ENCODE peak calls at places on chromosomes 2 and 18, in eight cellular contexts. D is GM03348; L is stimulated activated CD8-positive, alpha-beta memory T cell treated with anti-CD3 and anti-CD28 coated beads, Interleukin-7, amount 100 ng/mL, for 24 hours; T is HCT116; M is activated CD4-positive, alpha-beta T cell treated with anti-CD3 and anti-CD28 coated beads, Interleukin-2, amount 10 ng/mL, durations not matched to agents 7 days and 5 days; A is OCI-LY7; Q is HEK293T; I is NCI-H1417 treated with DMSO at 0.1 percent for 48 hours. S is an unnamed sample.
A peak's percentile ranks its signal among the peaks of the same experiment; 100 is the strongest.

GRCh38 chr2:157246212-157247067 is 11.1 kb upstream of the GALNT5 start:
- DNase-seq in M (no peak), I (no peak), Q (no peak), T (peak; percentile 58), A (no peak), D (peak; percentile 72), L (no peak), S (no peak)

GRCh38 chr2:191935247-191935646 is 88.4 kb upstream of the CAVIN2 start:
- DNase-seq in M (no peak), L (no peak), D (no peak), Q (peak; percentile 10), A (no peak), I (no peak), T (no peak), S (peak; percentile 30)

GRCh38 chr18:78797499-78797898 is 182.1 kb upstream of the SALL3 start:
- DNase-seq in L (no peak), A (no peak), D (no peak), T (no peak), I (no peak), Q (no peak), M (no peak), S (no peak)

GRCh38 chr18:42437646-42438045 is 482.6 kb downstream of the PIK3C3 start:
- DNase-seq in L (no peak), D (no peak), A (no peak), I (no peak), M (no peak), Q (no peak), T (no peak), S (no peak)

GRCh38 chr2:164882276-164882675 is 40.7 kb upstream of the COBLL1 start:
- DNase-seq in T (no peak), Q (no peak), L (no peak), D (no peak), I (no peak), M (no peak), A (no peak), S (no peak)

GRCh38 chr2:192073878-192074277 is 120.9 kb downstream of the TMEFF2 start:
- DNase-seq in A (no peak), M (no peak), D (no peak), L (no peak), I (no peak), Q (no peak), T (no peak), S (no peak)

GRCh38 chr2:96143231-96143847 is 1.9 kb downstream of the DUSP2 start:
- DNase-seq in D (no peak), I (no peak), T (no peak), A (peak; percentile 34), L (no peak), Q (no peak), M (no peak), S (no peak)

GRCh38 chr2:9707008-9707407 is 76.2 kb upstream of the YWHAQ start:
- DNase-seq in M (no peak), A (no peak), D (no peak), I (no peak), L (no peak), Q (no peak), T (no peak), S (no peak)

GRCh38 chr2:10271946-10272345 is 30.8 kb upstream of the HPCAL1 start:
- DNase-seq in I (no peak), A (no peak), T (no peak), D (no peak), L (no peak), M (no peak), Q (no peak), S (no peak)

GRCh38 chr2:101003278-101003775 is 1.2 kb downstream of the RPL31 start:
- DNase-seq in D (no peak), T (no peak), A (peak; percentile 11), L (no peak), Q (no peak), M (no peak), I (no peak), S (no peak)

GRCh38 chr2:58054264-58054663 is 7.7 kb downstream of the VRK2 start:
- DNase-seq in L (no peak), M (no peak), Q (no peak), A (no peak), I (no peak), D (peak; percentile 55), T (no peak), S (no peak)

GRCh38 chr2:165655653-165656052 is 138.4 kb downstream of the GALNT3 start:
- DNase-seq in M (no peak), Q (no peak), D (no peak), L (no peak), T (no peak), I (no peak), A (no peak), S (no peak)

GRCh38 chr2:226835796-226836547 is at the start of gene RHBDD1:
- DNase-seq in I (peak; percentile 56), T (peak; percentile 87), M (peak; percentile 95), L (peak; percentile 81), Q (peak; percentile 92), A (peak; percentile 96), D (peak; percentile 99), S (peak; percentile 97)

GRCh38 chr2:157857881-157858280 is 18.2 kb downstream of the ACVR1 start:
- DNase-seq in M (no peak), I (no peak), D (no peak), A (no peak), T (no peak), L (no peak), Q (no peak), S (no peak)

GRCh38 chr2:219736196-219736595 is 108.8 kb downstream of the SLC4A3 start:
- DNase-seq in L (no peak), Q (peak; percentile 62), M (peak; percentile 12), D (peak; percentile 78), I (peak; percentile 45), T (peak; percentile 44), A (peak; percentile 37), S (peak; percentile 49)

GRCh38 chr18:47100214-47100831 is 50.0 kb downstream of the HDHD2 start:
- DNase-seq in L (peak; percentile 28), T (peak; percentile 39), Q (peak; percentile 49), A (peak; percentile 33), I (peak; percentile 4), D (peak; percentile 74), M (peak; percentile 66), S (peak; percentile 82)

S was measured in D341Med.